ENCODE peak calls at places on chromosomes 16 and 17, in four cellular contexts. T is uterus, D is PC-3, L is stomach. U is an unnamed sample.

GRCh38 chr16:11359370-11359769 is 14.1 kb downstream of the RMI2 start:
- DNase-seq in T (no peak), D (peak; percentile 92), L (no peak), U (no peak)

GRCh38 chr17:75752405-75753192 is 12.4 kb downstream of the GALK1 start:
- DNase-seq in T (no peak), D (no peak), L (no peak), U (no peak)

GRCh38 chr16:65763640-65764305 is 602.7 kb upstream of the CDH5 start:
- DNase-seq in T (no peak), D (no peak), L (no peak), U (no peak)

GRCh38 chr17:35423761-35424160 is 8.5 kb downstream of the SLFN12 start:
- DNase-seq in T (no peak), D (no peak), L (no peak), U (no peak)

GRCh38 chr16:70659546-70659945 is 13.2 kb downstream of the IL34 start:
- DNase-seq in T (no peak), D (no peak), L (no peak), U (no peak)

GRCh38 chr16:88869673-88869980 is 3.2 kb upstream of the PABPN1L start:
- DNase-seq in T (no peak), D (no peak), L (no peak), U (no peak)

GRCh38 chr16:71852561-71852960 is 6.8 kb downstream of the ATXN1L start:
- DNase-seq in T (no peak), D (no peak), L (no peak), U (no peak)

GRCh38 chr16:49592507-49593422 is 219.2 kb downstream of the C16orf78 start:
- DNase-seq in T (no peak), D (peak; percentile 17), L (peak; percentile 30), U (no peak)

GRCh38 chr17:41580651-41581365 is 5.9 kb downstream of the KRT14 start:
- DNase-seq in T (no peak), D (peak; percentile 52), L (no peak), U (no peak)

GRCh38 chr17:8490256-8491023 is 54.8 kb downstream of the NDEL1 start:
- DNase-seq in T (no peak), D (no peak), L (no peak), U (no peak)

GRCh38 chr17:34252138-34252889 is 2.8 kb upstream of the CCL2 start:
- DNase-seq in T (peak; percentile 94), D (no peak), L (peak; percentile 75), U (peak; percentile 86)

GRCh38 chr17:72614476-72614870 is 478.0 kb downstream of the SLC39A11 start:
- DNase-seq in T (no peak), D (peak; percentile 76), L (no peak), U (no peak)

GRCh38 chr16:2154533-2155090 is 970 bp upstream of the TRAF7 start:
- DNase-seq in T (no peak), D (no peak), L (no peak), U (no peak)

GRCh38 chr17:55575058-55575606 is 63.9 kb upstream of the SMIM36 start:
- DNase-seq in T (no peak), D (no peak), L (no peak), U (no peak)

GRCh38 chr16:83040174-83040573 is 413.4 kb downstream of the CDH13 start:
- DNase-seq in T (no peak), D (no peak), L (no peak), U (no peak)

GRCh38 chr16:83441523-83441922 is 366.3 kb upstream of the HSBP1 start:
- DNase-seq in T (no peak), D (no peak), L (no peak), U (no peak)

GRCh38 chr16:75265911-75266701 is 14.7 kb upstream of the BCAR1 start:
- DNase-seq in T (peak; percentile 80), D (peak; percentile 71), L (peak; percentile 89), U (no peak)

GRCh38 chr16:30124985-30125379 is 2.0 kb upstream of the MAPK3 start:
- DNase-seq in T (no peak), D (no peak), L (no peak), U (no peak)

GRCh38 chr16:21590791-21591190 is 8.6 kb upstream of the METTL9 start:
- DNase-seq in T (no peak), D (peak; percentile 25), L (no peak), U (no peak)

GRCh38 chr16:89031715-89032659 is 55.0 kb upstream of the CBFA2T3 start:
- DNase-seq in T (no peak), D (no peak), L (peak; percentile 37), U (no peak)

GRCh38 chr16:81647527-81647926 is 131.6 kb upstream of the PLCG2 start:
- DNase-seq in T (no peak), D (peak; percentile 83), L (no peak), U (no peak)

GRCh38 chr16:50227665-50228064 is 38.7 kb upstream of the ADCY7 start:
- DNase-seq in T (no peak), D (no peak), L (no peak), U (no peak)

GRCh38 chr16:72043058-72043457 is 11.2 kb upstream of the HP start:
- DNase-seq in T (no peak), D (no peak), L (no peak), U (no peak)

GRCh38 chr16:52318259-52319008 is 228.5 kb downstream of the TOX3 start:
- DNase-seq in T (no peak), D (no peak), L (no peak), U (no peak)

GRCh38 chr17:63434951-63435571 is 11.0 kb downstream of the CYB561 start:
- DNase-seq in T (peak; percentile 54), D (peak; percentile 99), L (peak; percentile 96), U (peak; percentile 45)

GRCh38 chr17:28982191-28982793 is 23.5 kb downstream of the SEZ6 start:
- DNase-seq in T (peak; percentile 29), D (no peak), L (no peak), U (no peak)

GRCh38 chr16:10086620-10087019 is 95.6 kb downstream of the GRIN2A start:
- DNase-seq in T (no peak), D (no peak), L (no peak), U (no peak)

GRCh38 chr17:71959129-71959528 is 161.7 kb upstream of the SOX9 start:
- DNase-seq in T (no peak), D (peak; percentile 74), L (no peak), U (no peak)

GRCh38 chr16:31475949-31476304 is 4.0 kb downstream of the TGFB1I1 start:
- DNase-seq in T (no peak), D (no peak), L (peak; percentile 45), U (no peak)

GRCh38 chr16:11224894-11225676 is 30.9 kb downstream of the SOCS1 start:
- DNase-seq in T (no peak), D (no peak), L (peak; percentile 47), U (no peak)

GRCh38 chr17:61167050-61167449 is 232.6 kb upstream of the TBX2 start:
- DNase-seq in T (no peak), D (no peak), L (no peak), U (no peak)

DNA sequence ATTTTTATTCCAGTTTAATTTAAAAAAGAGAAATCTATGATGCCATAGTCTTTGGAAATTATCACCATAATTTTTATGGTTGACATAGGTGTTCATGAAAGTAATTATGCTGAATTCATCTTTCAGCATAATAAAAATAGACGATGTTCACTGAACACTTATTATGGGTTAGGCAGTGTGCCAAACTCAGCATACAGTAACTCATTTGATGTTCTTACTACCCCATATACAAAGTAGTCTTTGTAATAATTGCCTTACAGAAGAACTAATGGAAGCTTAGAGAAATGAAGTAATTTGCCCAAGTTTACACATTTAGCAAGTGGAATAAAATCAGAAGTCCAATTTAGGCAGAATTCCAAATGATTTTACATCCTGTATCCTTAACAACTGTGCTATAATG is 852.2 kb upstream of the GOT2 start:
- DNase-seq in T (no peak), D (no peak), L (no peak), U (no peak)
- H3K9me3 ChIP-seq in T (no peaks in the 10 kb centered on the region), D (no peaks in the 10 kb centered on the region), L (no peaks in the 10 kb centered on the region), U (no peaks in the 10 kb centered on the region)

GRCh38 chr17:22337467-22337866 is 645.1 kb downstream of the KCNJ18 start:
- DNase-seq in T (no peak), D (no peak), L (no peak), U (no peak)
- H3K9me3 ChIP-seq in T (no peaks in the 10 kb centered on the region), D (no peaks in the 10 kb centered on the region), L (no peaks in the 10 kb centered on the region), U (no peaks in the 10 kb centered on the region)

DNA sequence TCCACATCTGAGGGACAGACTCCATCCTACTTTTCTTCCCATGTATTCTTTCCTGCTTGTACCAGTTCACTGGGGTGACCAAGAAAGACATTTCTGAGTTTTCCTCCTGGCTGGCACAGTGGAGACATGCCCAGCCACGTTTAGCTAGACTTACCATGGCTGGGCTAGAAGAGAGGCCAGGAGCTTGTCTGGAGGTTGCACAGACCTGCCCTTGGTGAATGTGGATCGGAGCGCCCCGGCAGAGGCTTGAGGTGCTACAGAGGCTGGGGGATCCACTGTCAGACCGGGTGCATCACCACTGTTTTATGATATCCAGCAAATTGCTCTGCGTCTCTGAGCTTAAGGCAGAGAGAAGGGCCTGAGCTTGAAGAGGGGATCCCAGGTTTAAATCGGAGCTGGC is 3.5 kb downstream of the IL4R start:
- DNase-seq in T (peak; percentile 14), D (no peak), L (no peak), U (no peak)
- H3K9me3 ChIP-seq in T (no peaks in the 10 kb centered on the region), D (no peaks in the 10 kb centered on the region), L (no peaks in the 10 kb centered on the region), U (no peaks in the 10 kb centered on the region)

GRCh38 chr16:64730261-64730660 is 391.6 kb downstream of the CDH11 start:
- DNase-seq in T (no peak), D (peak; percentile 26), L (no peak), U (no peak)
- H3K9me3 ChIP-seq in T (no peaks in the 10 kb centered on the region), D (no peaks in the 10 kb centered on the region), L (no peaks in the 10 kb centered on the region), U (no peaks in the 10 kb centered on the region)

GRCh38 chr17:77167472-77168306 is 26.9 kb downstream of the SEC14L1 start:
- DNase-seq in T (no peak), D (no peak), L (no peak), U (no peak)
- H3K9me3 ChIP-seq in T (no peaks in the 10 kb centered on the region), D (peaks cover 46% of the 10 kb centered on the region), L (peaks cover 7% of the 10 kb centered on the region), U (peaks cover 17% of the 10 kb centered on the region)

U was measured in thoracic aorta.